ENCODE peak calls at places on chromosomes 1 and 21, in eight cellular contexts. Z, X, N, G, P, W, H and B are unnamed samples.

GRCh38 chr1:172993640-172994039 is 57.1 kb downstream of the TNFSF18 start:
- DNase-seq in W (no peak), N (no peak), P (no peak), Z (no peak), G (no peak), H (no peak), X (no peak), B (peak)

GRCh38 chr1:204888294-204888693 is 17.6 kb downstream of the NFASC start:
- DNase-seq in H (no peak), X (no peak), P (no peak), W (no peak), N (no peak), G (peak), Z (peak), B (peak)

GRCh38 chr1:9615316-9616063 is 26.8 kb downstream of the TMEM201 start:
- DNase-seq in P (peak), X (peak), N (peak), Z (no peak), W (peak), G (peak), H (peak), B (peak)

GRCh38 chr21:26686278-26686677 is 113.2 kb upstream of the CYYR1 start:
- DNase-seq in N (no peak), X (peak), W (peak), Z (no peak), H (peak), G (peak), P (peak), B (peak)

GRCh38 chr1:198153103-198153502 is 3.7 kb upstream of the NEK7 start:
- DNase-seq in H (peak), N (no peak), Z (no peak), G (peak), P (no peak), X (no peak), W (no peak), B (peak)

GRCh38 chr1:119506941-119507340 is at the start of gene HSD3B1:
- DNase-seq in Z (no peak), P (no peak), G (no peak), H (peak), W (no peak), X (no peak), N (no peak), B (no peak)

GRCh38 chr1:229984992-229985985 is 81.7 kb upstream of the GALNT2 start:
- DNase-seq in X (no peak), P (no peak), N (no peak), W (no peak), G (no peak), H (no peak), Z (no peak), B (no peak)

GRCh38 chr1:218348628-218349185 is 3.6 kb downstream of the TGFB2 start:
- DNase-seq in H (peak), G (no peak), N (no peak), P (no peak), Z (no peak), W (no peak), X (no peak), B (peak)

GRCh38 chr1:43008425-43009108 is 49.9 kb upstream of the SLC2A1 start:
- DNase-seq in N (no peak), G (no peak), P (no peak), H (no peak), X (no peak), W (no peak), Z (no peak), B (no peak)

GRCh38 chr1:94339229-94339927 is 78.8 kb upstream of the ABCD3 start:
- DNase-seq in Z (no peak), W (no peak), P (no peak), N (no peak), H (no peak), X (no peak), G (no peak), B (no peak)

GRCh38 chr1:196380311-196380710 is 227.9 kb downstream of the KCNT2 start:
- DNase-seq in P (no peak), H (no peak), X (no peak), Z (no peak), W (no peak), N (no peak), G (no peak), B (no peak)

GRCh38 chr1:84668185-84668584 is 22.1 kb downstream of the SSX2IP start:
- DNase-seq in H (peak), N (no peak), X (no peak), W (no peak), Z (no peak), G (peak), P (no peak), B (peak)

GRCh38 chr1:212458817-212459216 is 26.1 kb downstream of the NENF start:
- DNase-seq in W (no peak), Z (no peak), N (no peak), G (no peak), X (no peak), P (peak), H (no peak), B (no peak)

GRCh38 chr1:223832637-223832943 is 13.2 kb downstream of the TP53BP2 start:
- DNase-seq in G (no peak), N (no peak), P (no peak), W (no peak), Z (no peak), H (no peak), X (peak), B (no peak)

GRCh38 chr1:245409341-245410195 is 254.8 kb downstream of the KIF26B start:
- DNase-seq in N (no peak), X (no peak), P (no peak), W (no peak), Z (no peak), H (no peak), G (no peak), B (no peak)

GRCh38 chr21:36511484-36512227 is 31.7 kb upstream of the CLDN14 start:
- DNase-seq in W (no peak), G (peak), X (no peak), Z (no peak), H (no peak), P (peak), N (no peak), B (peak)

GRCh38 chr1:2418791-2419320 is 6.5 kb upstream of the PEX10 start:
- DNase-seq in H (no peak), G (no peak), X (no peak), Z (no peak), W (no peak), P (no peak), N (no peak), B (no peak)

GRCh38 chr1:17700981-17701870 is 53.9 kb upstream of the ACTL8 start:
- DNase-seq in Z (no peak), W (no peak), N (no peak), H (no peak), X (no peak), G (no peak), P (no peak), B (no peak)

GRCh38 chr1:213985181-213986019 is 2.4 kb upstream of the PROX1 start:
- DNase-seq in Z (no peak), P (no peak), H (no peak), X (no peak), W (no peak), N (no peak), G (no peak), B (no peak)

GRCh38 chr21:43933146-43933673 is 68.2 kb downstream of the AGPAT3 start:
- DNase-seq in W (no peak), Z (no peak), X (no peak), G (no peak), P (no peak), N (no peak), H (no peak), B (no peak)

GRCh38 chr1:161166669-161167548 is 683 bp downstream of the PPOX start:
- DNase-seq in Z (no peak), X (no peak), W (no peak), P (no peak), N (no peak), H (no peak), G (no peak), B (no peak)

GRCh38 chr1:187396929-187397796 is 568.4 kb downstream of the PLA2G4A start:
- DNase-seq in X (no peak), H (no peak), P (no peak), N (no peak), W (no peak), Z (no peak), G (no peak), B (no peak)

GRCh38 chr1:31712625-31713024 is 8.8 kb upstream of the COL16A1 start:
- DNase-seq in Z (no peak), P (no peak), G (peak), N (no peak), X (no peak), W (no peak), H (peak), B (peak)

GRCh38 chr1:156582388-156583022 is 3.0 kb downstream of the TTC24 start:
- DNase-seq in W (no peak), H (no peak), N (no peak), X (peak), G (no peak), Z (no peak), P (peak), B (no peak)

GRCh38 chr1:68107771-68108170 is 57.3 kb upstream of the DIRAS3 start:
- DNase-seq in Z (no peak), W (no peak), X (no peak), G (peak), P (no peak), H (peak), N (no peak), B (peak)

GRCh38 chr1:107863342-107863741 is 101.6 kb downstream of the VAV3 start:
- DNase-seq in P (no peak), W (no peak), Z (no peak), N (no peak), X (no peak), G (no peak), H (no peak), B (no peak)

GRCh38 chr1:186295980-186296379 is 79.1 kb downstream of the TPR start:
- DNase-seq in X (no peak), Z (peak), H (peak), W (no peak), G (peak), N (no peak), P (no peak), B (no peak)

GRCh38 chr21:46661211-46661625 is 25.7 kb downstream of the PRMT2 start:
- DNase-seq in W (peak), Z (peak), P (no peak), N (peak), G (peak), H (no peak), X (peak), B (peak)

GRCh38 chr1:222040163-222040900 is 298.4 kb upstream of the DUSP10 start:
- DNase-seq in X (no peak), H (no peak), W (no peak), N (no peak), Z (no peak), G (no peak), P (no peak), B (no peak)

GRCh38 chr1:234505774-234506114 is 26.8 kb upstream of the TARBP1 start:
- DNase-seq in P (no peak), N (no peak), W (no peak), G (peak), Z (peak), X (no peak), H (peak), B (peak)

GRCh38 chr1:99740141-99740540 is 26.3 kb downstream of the FRRS1 start:
- DNase-seq in X (no peak), N (no peak), H (no peak), P (no peak), W (no peak), G (no peak), Z (no peak), B (no peak)

GRCh38 chr21:46585191-46585953 is 19.5 kb downstream of the S100B start:
- DNase-seq in H (no peak), Z (no peak), G (no peak), X (no peak), W (no peak), N (no peak), P (peak), B (no peak)

GRCh38 chr1:244435562-244436205 is 16.0 kb downstream of the ADSS2 start:
- DNase-seq in P (no peak), N (no peak), G (peak), X (no peak), W (no peak), Z (no peak), H (peak), B (peak)

GRCh38 chr1:99544328-99544727 is 101.6 kb upstream of the PALMD start:
- DNase-seq in H (peak), X (no peak), N (no peak), W (no peak), G (peak), Z (no peak), P (no peak), B (peak)

GRCh38 chr1:168229893-168230292 is 4.1 kb downstream of the SFT2D2 start:
- DNase-seq in X (no peak), W (no peak), H (peak), Z (no peak), P (no peak), N (no peak), G (no peak), B (no peak)